ENCODE peak calls at places on chromosomes 13 and 19, in seven cellular contexts. One of them, this sample, is unnamed.

GRCh38 chr13:77150651-77151050 is 123.7 kb upstream of the FBXL3 start:
- DNase-seq in cardiac muscle cell: no peak
- DNase-seq in A549: no peak
- DNase-seq in ascending aorta: no peak
- DNase-seq in NCI-H187 treated with DMSO at 0.1 percent for 48 hours: no peak
- DNase-seq in BJ: no peak
- DNase-seq in SW480: no peak
- DNase-seq in this sample: no peak

GRCh38 chr13:95462801-95463200 is 89.7 kb upstream of the CLDN10 start:
- DNase-seq in NCI-H187 treated with DMSO at 0.1 percent for 48 hours: no peak
- DNase-seq in ascending aorta: no peak
- DNase-seq in A549: no peak
- DNase-seq in BJ: no peak
- DNase-seq in cardiac muscle cell: no peak
- DNase-seq in SW480: no peak
- DNase-seq in this sample: no peak

GRCh38 chr19:10680545-10681135 is 20.6 kb upstream of the QTRT1 start:
- DNase-seq in A549: no peak
- DNase-seq in cardiac muscle cell: no peak
- DNase-seq in ascending aorta: no peak
- DNase-seq in SW480: no peak
- DNase-seq in NCI-H187 treated with DMSO at 0.1 percent for 48 hours: no peak
- DNase-seq in BJ: no peak
- DNase-seq in this sample: no peak

GRCh38 chr19:2315818-2316353 is 7.9 kb upstream of the LINGO3 start:
- DNase-seq in BJ: no peak
- DNase-seq in SW480: no peak
- DNase-seq in ascending aorta: peak
- DNase-seq in NCI-H187 treated with DMSO at 0.1 percent for 48 hours: no peak
- DNase-seq in cardiac muscle cell: peak
- DNase-seq in A549: no peak
- DNase-seq in this sample: peak

GRCh38 chr19:45200614-45201013 is 22.0 kb downstream of the BLOC1S3 start:
- DNase-seq in ascending aorta: no peak
- DNase-seq in BJ: no peak
- DNase-seq in NCI-H187 treated with DMSO at 0.1 percent for 48 hours: no peak
- DNase-seq in SW480: peak
- DNase-seq in A549: no peak
- DNase-seq in cardiac muscle cell: peak
- DNase-seq in this sample: no peak

GRCh38 chr19:31962565-31962996 is 382.8 kb upstream of the ZNF507 start:
- DNase-seq in ascending aorta: no peak
- DNase-seq in cardiac muscle cell: no peak
- DNase-seq in A549: no peak
- DNase-seq in SW480: no peak
- DNase-seq in NCI-H187 treated with DMSO at 0.1 percent for 48 hours: no peak
- DNase-seq in BJ: no peak
- DNase-seq in this sample: no peak

GRCh38 chr19:246551-246950 is 44.7 kb downstream of the PLPP2 start:
- DNase-seq in NCI-H187 treated with DMSO at 0.1 percent for 48 hours: no peak
- DNase-seq in cardiac muscle cell: no peak
- DNase-seq in BJ: no peak
- DNase-seq in SW480: no peak
- DNase-seq in ascending aorta: no peak
- DNase-seq in A549: no peak
- DNase-seq in this sample: no peak

GRCh38 chr19:10662384-10663251 is 8.5 kb downstream of the ILF3 start:
- DNase-seq in cardiac muscle cell: no peak
- DNase-seq in SW480: no peak
- DNase-seq in NCI-H187 treated with DMSO at 0.1 percent for 48 hours: no peak
- DNase-seq in A549: no peak
- DNase-seq in ascending aorta: no peak
- DNase-seq in BJ: no peak
- DNase-seq in this sample: no peak

GRCh38 chr19:51365211-51366049 is 758 bp downstream of the ETFB start:
- DNase-seq in A549: no peak
- DNase-seq in ascending aorta: no peak
- DNase-seq in BJ: no peak
- DNase-seq in SW480: peak
- DNase-seq in NCI-H187 treated with DMSO at 0.1 percent for 48 hours: no peak
- DNase-seq in cardiac muscle cell: peak
- DNase-seq in this sample: peak

GRCh38 chr13:104875008-104875762 is 1660.3 kb downstream of the EFNB2 start:
- DNase-seq in SW480: no peak
- DNase-seq in cardiac muscle cell: no peak
- DNase-seq in NCI-H187 treated with DMSO at 0.1 percent for 48 hours: no peak
- DNase-seq in A549: no peak
- DNase-seq in BJ: no peak
- DNase-seq in ascending aorta: no peak
- DNase-seq in this sample: no peak

GRCh38 chr13:27170521-27171243 is 929 bp downstream of the USP12 start:
- DNase-seq in cardiac muscle cell: peak
- DNase-seq in A549: peak
- DNase-seq in NCI-H187 treated with DMSO at 0.1 percent for 48 hours: no peak
- DNase-seq in BJ: no peak
- DNase-seq in SW480: peak
- DNase-seq in ascending aorta: no peak
- DNase-seq in this sample: peak

GRCh38 chr13:77918391-77919261 is at the start of gene EDNRB:
- DNase-seq in A549: peak
- DNase-seq in ascending aorta: no peak
- DNase-seq in BJ: no peak
- DNase-seq in NCI-H187 treated with DMSO at 0.1 percent for 48 hours: no peak
- DNase-seq in SW480: no peak
- DNase-seq in cardiac muscle cell: peak
- DNase-seq in this sample: peak